ENCODE peak calls at places on chromosomes 7 and 10, in nine cellular contexts. One of them, this sample, is unnamed.

GRCh38 chr7:149007615-149008014 is 20.7 kb downstream of the PDIA4 start:
- DNase-seq in fibroblast of pulmonary artery: no peak
- DNase-seq in fibroblast of mammary gland: no peak
- DNase-seq in GM10248: no peak
- DNase-seq in tibial nerve: no peak
- DNase-seq in PC-3: no peak
- DNase-seq in H9: no peak
- DNase-seq in CD4-positive, alpha-beta T cell: no peak
- DNase-seq in astrocyte of the cerebellum: no peak
- DNase-seq in this sample: no peak

GRCh38 chr7:98352621-98353020 is 48.3 kb downstream of the BAIAP2L1 start:
- DNase-seq in fibroblast of pulmonary artery: peak; percentile 68
- DNase-seq in fibroblast of mammary gland: peak; percentile 88
- DNase-seq in GM10248: no peak
- DNase-seq in tibial nerve: no peak
- DNase-seq in PC-3: peak; percentile 96
- DNase-seq in H9: no peak
- DNase-seq in CD4-positive, alpha-beta T cell: no peak
- DNase-seq in astrocyte of the cerebellum: no peak
- DNase-seq in this sample: no peak

GRCh38 chr7:37231613-37232012 is 217.1 kb downstream of the ELMO1 start:
- DNase-seq in fibroblast of pulmonary artery: no peak
- DNase-seq in fibroblast of mammary gland: no peak
- DNase-seq in GM10248: no peak
- DNase-seq in tibial nerve: no peak
- DNase-seq in PC-3: no peak
- DNase-seq in H9: no peak
- DNase-seq in CD4-positive, alpha-beta T cell: no peak
- DNase-seq in astrocyte of the cerebellum: no peak
- DNase-seq in this sample: no peak

GRCh38 chr7:64045301-64046040 is at the start of gene ZNF727:
- DNase-seq in fibroblast of pulmonary artery: no peak
- DNase-seq in fibroblast of mammary gland: peak; percentile 30
- DNase-seq in GM10248: no peak
- DNase-seq in tibial nerve: peak; percentile 76
- DNase-seq in PC-3: no peak
- DNase-seq in H9: no peak
- DNase-seq in CD4-positive, alpha-beta T cell: peak; percentile 2
- DNase-seq in astrocyte of the cerebellum: no peak
- DNase-seq in this sample: no peak

GRCh38 chr7:50092579-50093411 is at the start of gene ZPBP:
- DNase-seq in fibroblast of pulmonary artery: peak; percentile 43
- DNase-seq in fibroblast of mammary gland: peak; percentile 34
- DNase-seq in GM10248: peak; percentile 54
- DNase-seq in tibial nerve: peak; percentile 21
- DNase-seq in PC-3: peak; percentile 67
- DNase-seq in H9: peak; percentile 70
- DNase-seq in CD4-positive, alpha-beta T cell: no peak
- DNase-seq in astrocyte of the cerebellum: peak; percentile 13
- DNase-seq in this sample: peak; percentile 0

GRCh38 chr7:32453286-32454011 is 36.7 kb downstream of the LSM5 start:
- DNase-seq in fibroblast of pulmonary artery: no peak
- DNase-seq in fibroblast of mammary gland: no peak
- DNase-seq in GM10248: no peak
- DNase-seq in tibial nerve: no peak
- DNase-seq in PC-3: peak; percentile 67
- DNase-seq in H9: no peak
- DNase-seq in CD4-positive, alpha-beta T cell: no peak
- DNase-seq in astrocyte of the cerebellum: no peak
- DNase-seq in this sample: no peak

GRCh38 chr10:13877154-13877909 is 290.6 kb downstream of the PRPF18 start:
- DNase-seq in fibroblast of pulmonary artery: peak; percentile 59
- DNase-seq in fibroblast of mammary gland: peak; percentile 52
- DNase-seq in GM10248: no peak
- DNase-seq in tibial nerve: peak; percentile 57
- DNase-seq in PC-3: no peak
- DNase-seq in H9: no peak
- DNase-seq in CD4-positive, alpha-beta T cell: no peak
- DNase-seq in astrocyte of the cerebellum: no peak
- DNase-seq in this sample: no peak

GRCh38 chr7:116544488-116544887 is 19.7 kb downstream of the CAV1 start:
- DNase-seq in fibroblast of pulmonary artery: no peak
- DNase-seq in fibroblast of mammary gland: no peak
- DNase-seq in GM10248: no peak
- DNase-seq in tibial nerve: peak; percentile 3
- DNase-seq in PC-3: no peak
- DNase-seq in H9: no peak
- DNase-seq in CD4-positive, alpha-beta T cell: no peak
- DNase-seq in astrocyte of the cerebellum: no peak
- DNase-seq in this sample: no peak

GRCh38 chr10:23613900-23614299 is 175.0 kb downstream of the OTUD1 start:
- DNase-seq in fibroblast of pulmonary artery: no peak
- DNase-seq in fibroblast of mammary gland: no peak
- DNase-seq in GM10248: no peak
- DNase-seq in tibial nerve: no peak
- DNase-seq in PC-3: no peak
- DNase-seq in H9: no peak
- DNase-seq in CD4-positive, alpha-beta T cell: no peak
- DNase-seq in astrocyte of the cerebellum: no peak
- DNase-seq in this sample: no peak

GRCh38 chr10:48481385-48481784 is 123.5 kb downstream of the ARHGAP22 start:
- DNase-seq in fibroblast of pulmonary artery: no peak
- DNase-seq in fibroblast of mammary gland: no peak
- DNase-seq in GM10248: no peak
- DNase-seq in tibial nerve: no peak
- DNase-seq in PC-3: no peak
- DNase-seq in H9: no peak
- DNase-seq in CD4-positive, alpha-beta T cell: no peak
- DNase-seq in astrocyte of the cerebellum: no peak
- DNase-seq in this sample: no peak

GRCh38 chr7:130667593-130668257 is 823 bp downstream of the COPG2 start:
- DNase-seq in fibroblast of pulmonary artery: no peak
- DNase-seq in fibroblast of mammary gland: peak; percentile 7
- DNase-seq in GM10248: no peak
- DNase-seq in tibial nerve: peak; percentile 16
- DNase-seq in PC-3: no peak
- DNase-seq in H9: no peak
- DNase-seq in CD4-positive, alpha-beta T cell: no peak
- DNase-seq in astrocyte of the cerebellum: no peak
- DNase-seq in this sample: no peak

GRCh38 chr7:108537229-108537628 is 11.3 kb upstream of the PNPLA8 start:
- DNase-seq in fibroblast of pulmonary artery: no peak
- DNase-seq in fibroblast of mammary gland: no peak
- DNase-seq in GM10248: no peak
- DNase-seq in tibial nerve: no peak
- DNase-seq in PC-3: no peak
- DNase-seq in H9: no peak
- DNase-seq in CD4-positive, alpha-beta T cell: no peak
- DNase-seq in astrocyte of the cerebellum: no peak
- DNase-seq in this sample: no peak

GRCh38 chr7:108535744-108536143 is 9.8 kb upstream of the PNPLA8 start:
- DNase-seq in fibroblast of pulmonary artery: no peak
- DNase-seq in fibroblast of mammary gland: no peak
- DNase-seq in GM10248: no peak
- DNase-seq in tibial nerve: no peak
- DNase-seq in PC-3: no peak
- DNase-seq in H9: no peak
- DNase-seq in CD4-positive, alpha-beta T cell: no peak
- DNase-seq in astrocyte of the cerebellum: no peak
- DNase-seq in this sample: no peak

GRCh38 chr7:108541493-108541892 is 15.6 kb upstream of the PNPLA8 start:
- DNase-seq in fibroblast of pulmonary artery: no peak
- DNase-seq in fibroblast of mammary gland: no peak
- DNase-seq in GM10248: no peak
- DNase-seq in tibial nerve: no peak
- DNase-seq in PC-3: no peak
- DNase-seq in H9: no peak
- DNase-seq in CD4-positive, alpha-beta T cell: no peak
- DNase-seq in astrocyte of the cerebellum: no peak
- DNase-seq in this sample: no peak
- TF ChIP-seq CTCF in fibroblast of pulmonary artery: no peak
- TF ChIP-seq CTCF in fibroblast of mammary gland: no peak
- TF ChIP-seq CTCF in GM10248: no peak
- TF ChIP-seq CTCF in tibial nerve: no peak
- TF ChIP-seq CTCF in PC-3: no peak
- TF ChIP-seq CTCF in H9: no peak
- TF ChIP-seq CTCF in CD4-positive, alpha-beta T cell: no peak
- TF ChIP-seq CTCF in astrocyte of the cerebellum: no peak
- TF ChIP-seq CTCF in this sample: no peak

GRCh38 chr7:1911571-1911970 is 241.5 kb downstream of the ELFN1 start:
- DNase-seq in fibroblast of pulmonary artery: no peak
- DNase-seq in fibroblast of mammary gland: no peak
- DNase-seq in GM10248: no peak
- DNase-seq in tibial nerve: no peak
- DNase-seq in PC-3: no peak
- DNase-seq in H9: no peak
- DNase-seq in CD4-positive, alpha-beta T cell: no peak
- DNase-seq in astrocyte of the cerebellum: no peak
- DNase-seq in this sample: no peak

GRCh38 chr7:1914321-1914720 is 244.2 kb downstream of the ELFN1 start:
- DNase-seq in fibroblast of pulmonary artery: no peak
- DNase-seq in fibroblast of mammary gland: peak; percentile 79
- DNase-seq in GM10248: no peak
- DNase-seq in tibial nerve: peak; percentile 46
- DNase-seq in PC-3: no peak
- DNase-seq in H9: no peak
- DNase-seq in CD4-positive, alpha-beta T cell: no peak
- DNase-seq in astrocyte of the cerebellum: no peak
- DNase-seq in this sample: no peak

GRCh38 chr7:1910827-1911226 is 240.8 kb downstream of the ELFN1 start:
- DNase-seq in fibroblast of pulmonary artery: peak; percentile 18
- DNase-seq in fibroblast of mammary gland: no peak
- DNase-seq in GM10248: no peak
- DNase-seq in tibial nerve: no peak
- DNase-seq in PC-3: no peak
- DNase-seq in H9: no peak
- DNase-seq in CD4-positive, alpha-beta T cell: no peak
- DNase-seq in astrocyte of the cerebellum: no peak
- DNase-seq in this sample: no peak

GRCh38 chr7:1913290-1914282 is 243.5 kb downstream of the ELFN1 start:
- DNase-seq in fibroblast of pulmonary artery: no peak
- DNase-seq in fibroblast of mammary gland: no peak
- DNase-seq in GM10248: no peak
- DNase-seq in tibial nerve: no peak
- DNase-seq in PC-3: no peak
- DNase-seq in H9: no peak
- DNase-seq in CD4-positive, alpha-beta T cell: no peak
- DNase-seq in astrocyte of the cerebellum: no peak
- DNase-seq in this sample: no peak

DNA sequence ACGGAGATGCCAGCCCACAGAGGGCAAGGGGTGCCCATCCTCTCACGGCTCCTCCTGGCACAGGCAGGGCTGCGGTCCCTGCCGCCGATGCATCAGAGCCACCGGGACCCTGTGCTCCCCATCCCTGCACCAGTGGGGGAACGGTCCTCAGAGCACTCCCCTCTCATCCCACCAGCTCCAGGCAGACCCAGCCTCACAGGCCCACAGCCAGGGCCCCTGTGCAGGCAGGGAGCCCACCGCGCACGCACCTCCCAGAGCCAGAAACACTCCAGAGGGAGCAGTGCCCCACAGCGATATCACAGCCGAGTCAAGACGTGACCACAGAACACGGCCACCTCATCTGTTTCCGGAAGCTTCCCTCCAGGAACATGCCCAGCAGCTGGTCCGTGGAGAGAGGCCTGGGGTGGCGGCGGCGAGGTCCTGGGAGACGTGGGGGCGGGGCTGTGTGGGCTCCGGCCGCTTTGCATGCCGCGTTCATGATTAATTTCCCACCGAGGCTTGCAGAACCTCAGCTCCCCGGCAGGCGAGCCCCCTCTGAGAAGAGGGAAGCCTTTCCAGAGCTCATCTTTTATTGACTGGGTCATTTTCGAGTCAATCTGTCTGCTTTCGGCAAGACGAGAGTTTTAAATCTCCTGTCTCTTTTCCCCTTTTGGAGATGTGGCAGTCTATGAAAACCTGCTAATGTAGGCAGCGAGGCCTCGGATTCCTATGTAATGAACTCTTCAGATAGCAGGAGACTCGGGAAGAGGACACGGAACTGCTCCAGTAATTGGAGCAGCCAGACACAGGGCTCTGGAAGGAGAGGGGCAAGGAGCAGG is 242.6 kb downstream of the ELFN1 start:
- DNase-seq in fibroblast of pulmonary artery: peak; percentile 82
- DNase-seq in fibroblast of mammary gland: peak; percentile 83
- DNase-seq in GM10248: no peak
- DNase-seq in tibial nerve: no peak
- DNase-seq in PC-3: no peak
- DNase-seq in H9: no peak
- DNase-seq in CD4-positive, alpha-beta T cell: no peak
- DNase-seq in astrocyte of the cerebellum: peak; percentile 42
- DNase-seq in this sample: no peak
- TF ChIP-seq CTCF in fibroblast of pulmonary artery: peak; percentile 48
- TF ChIP-seq CTCF in fibroblast of mammary gland: peak; percentile 41
- TF ChIP-seq CTCF in GM10248: no peak
- TF ChIP-seq CTCF in tibial nerve: no peak
- TF ChIP-seq CTCF in PC-3: no peak
- TF ChIP-seq CTCF in H9: no peak
- TF ChIP-seq CTCF in CD4-positive, alpha-beta T cell: no peak
- TF ChIP-seq CTCF in astrocyte of the cerebellum: peak; percentile 38
- TF ChIP-seq CTCF in this sample: peak; percentile 48

DNA sequence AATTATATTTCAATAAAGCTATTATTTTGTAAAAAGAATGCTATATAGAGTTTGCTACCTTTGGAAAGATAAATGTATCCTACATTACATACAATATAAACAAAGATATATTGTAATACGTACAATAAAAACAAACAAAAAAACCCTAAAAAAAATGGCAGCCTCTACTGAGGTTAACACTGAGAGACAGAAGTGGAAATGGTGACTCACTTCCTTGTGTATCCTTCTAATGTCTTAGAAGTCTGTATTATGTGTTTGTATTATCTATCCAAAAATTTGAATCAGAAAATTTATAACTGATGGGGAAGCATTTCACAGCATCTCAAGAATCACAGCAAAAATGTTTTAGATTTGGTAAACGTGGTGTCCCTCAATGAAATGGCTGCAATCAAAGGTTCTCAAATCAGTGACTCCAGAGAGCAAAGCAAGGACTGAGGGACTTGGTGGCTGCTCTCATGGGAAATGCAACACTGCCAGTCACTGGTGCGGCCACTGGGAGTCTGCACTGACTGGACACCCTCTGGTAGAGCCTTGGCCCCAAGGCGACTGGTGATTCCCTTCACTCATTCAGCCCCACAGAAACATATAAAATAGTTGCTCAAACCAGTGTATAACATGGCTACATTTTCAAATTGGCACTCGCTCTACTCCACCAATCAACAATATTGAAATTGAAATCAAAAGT is 53.8 kb downstream of the PANK1 start:
- DNase-seq in fibroblast of pulmonary artery: peak; percentile 47
- DNase-seq in fibroblast of mammary gland: peak; percentile 41
- DNase-seq in GM10248: no peak
- DNase-seq in tibial nerve: no peak
- DNase-seq in PC-3: peak; percentile 26
- DNase-seq in H9: no peak
- DNase-seq in CD4-positive, alpha-beta T cell: no peak
- DNase-seq in astrocyte of the cerebellum: no peak
- DNase-seq in this sample: no peak
- TF ChIP-seq CTCF in fibroblast of pulmonary artery: no peak
- TF ChIP-seq CTCF in fibroblast of mammary gland: no peak
- TF ChIP-seq CTCF in GM10248: no peak
- TF ChIP-seq CTCF in tibial nerve: no peak
- TF ChIP-seq CTCF in PC-3: no peak
- TF ChIP-seq CTCF in H9: no peak
- TF ChIP-seq CTCF in CD4-positive, alpha-beta T cell: no peak
- TF ChIP-seq CTCF in astrocyte of the cerebellum: no peak
- TF ChIP-seq CTCF in this sample: no peak

GRCh38 chr10:101047961-101048892 is 13.6 kb upstream of the KAZALD1 start:
- DNase-seq in fibroblast of pulmonary artery: no peak
- DNase-seq in fibroblast of mammary gland: no peak
- DNase-seq in GM10248: no peak
- DNase-seq in tibial nerve: no peak
- DNase-seq in PC-3: no peak
- DNase-seq in H9: peak; percentile 77
- DNase-seq in CD4-positive, alpha-beta T cell: no peak
- DNase-seq in astrocyte of the cerebellum: no peak
- DNase-seq in this sample: no peak
- TF ChIP-seq CTCF in fibroblast of pulmonary artery: no peak
- TF ChIP-seq CTCF in fibroblast of mammary gland: no peak
- TF ChIP-seq CTCF in GM10248: no peak
- TF ChIP-seq CTCF in tibial nerve: no peak
- TF ChIP-seq CTCF in PC-3: no peak
- TF ChIP-seq CTCF in H9: peak; percentile 60
- TF ChIP-seq CTCF in CD4-positive, alpha-beta T cell: no peak
- TF ChIP-seq CTCF in astrocyte of the cerebellum: peak; percentile 5
- TF ChIP-seq CTCF in this sample: no peak